ENCODE peak calls at places on chromosomes 11 and 22, in seven cellular contexts. E, R, X, Q, B, U and J are unnamed samples.

GRCh38 chr22:20523118-20523983 is 15.9 kb downstream of the MED15 start:
- DNase-seq in R (peak), X (no peak), Q (peak), E (peak), B (no peak), U (no peak), J (no peak)

GRCh38 chr11:32897103-32897502 is 4.5 kb downstream of the QSER1 start:
- DNase-seq in R (no peak), E (no peak), X (no peak), Q (no peak), B (no peak), U (no peak), J (no peak)

GRCh38 chr11:7869467-7869866 is 61.6 kb downstream of the OR10A6 start:
- DNase-seq in E (no peak), Q (no peak), X (no peak), U (no peak), R (no peak), B (no peak), J (no peak)

GRCh38 chr11:77411238-77411637 is 62.7 kb downstream of the PAK1 start:
- DNase-seq in X (no peak), Q (peak), B (no peak), E (peak), R (peak), U (peak), J (no peak)

GRCh38 chr11:27058456-27058855 is 17.8 kb downstream of the BBOX1 start:
- DNase-seq in B (no peak), X (no peak), Q (no peak), U (no peak), R (peak), E (no peak), J (no peak)

GRCh38 chr11:77175021-77175842 is 47.2 kb downstream of the MYO7A start:
- DNase-seq in U (no peak), E (no peak), B (no peak), X (no peak), R (no peak), Q (no peak), J (no peak)

GRCh38 chr11:625636-626319 is 1.0 kb upstream of the CDHR5 start:
- DNase-seq in B (no peak), X (no peak), E (no peak), R (no peak), U (no peak), Q (no peak), J (no peak)

GRCh38 chr11:122007611-122008071 is 108.4 kb downstream of the BLID start:
- DNase-seq in U (no peak), X (no peak), R (no peak), Q (no peak), E (no peak), B (no peak), J (no peak)

GRCh38 chr22:27896251-27896650 is 22.8 kb downstream of the PITPNB start:
- DNase-seq in X (no peak), E (no peak), B (no peak), U (no peak), R (no peak), Q (no peak), J (no peak)

GRCh38 chr11:14422814-14423182 is 63.8 kb upstream of the RRAS2 start:
- DNase-seq in B (no peak), U (no peak), R (peak), X (no peak), Q (peak), E (no peak), J (no peak)

GRCh38 chr11:126487711-126488110 is 132.2 kb downstream of the ST3GAL4 start:
- DNase-seq in R (no peak), U (no peak), B (no peak), X (no peak), E (no peak), Q (no peak), J (no peak)

GRCh38 chr11:69216609-69217008 is 60.9 kb downstream of the SMIM38 start:
- DNase-seq in R (peak), Q (no peak), B (no peak), X (peak), U (no peak), E (no peak), J (no peak)

GRCh38 chr11:99015634-99016454 is 4.9 kb upstream of the CNTN5 start:
- DNase-seq in X (no peak), B (no peak), Q (peak), R (peak), U (peak), E (peak), J (no peak)

GRCh38 chr22:49634006-49634772 is 193.5 kb downstream of the BRD1 start:
- DNase-seq in R (no peak), B (no peak), E (no peak), X (no peak), U (no peak), Q (no peak), J (no peak)

GRCh38 chr11:64372802-64373597 is 14.0 kb downstream of the RPS6KA4 start:
- DNase-seq in X (peak), R (peak), E (no peak), B (no peak), U (no peak), Q (peak), J (peak)

GRCh38 chr11:29352273-29352672 is 664.6 kb downstream of the KCNA4 start:
- DNase-seq in R (no peak), B (no peak), Q (peak), E (no peak), X (peak), U (no peak), J (no peak)

GRCh38 chr11:4006946-4007680 is 87.5 kb upstream of the RRM1 start:
- DNase-seq in E (no peak), Q (no peak), X (no peak), U (no peak), B (no peak), R (no peak), J (no peak)

GRCh38 chr11:68353118-68353517 is 40.7 kb downstream of the LRP5 start:
- DNase-seq in E (no peak), X (no peak), Q (no peak), B (no peak), U (no peak), R (no peak), J (no peak)

GRCh38 chr11:134040386-134041297 is 28.2 kb upstream of the JAM3 start:
- DNase-seq in R (peak), E (peak), U (no peak), Q (no peak), X (no peak), B (no peak), J (peak)

GRCh38 chr11:3341298-3341697 is 37.6 kb downstream of the ZNF195 start:
- DNase-seq in U (peak), R (peak), B (no peak), X (peak), E (peak), Q (peak), J (peak)

GRCh38 chr11:8219257-8220021 is 44.2 kb downstream of the LMO1 start:
- DNase-seq in E (peak), R (peak), Q (peak), X (peak), B (no peak), U (peak), J (no peak)

GRCh38 chr11:124867700-124868099 is 2.5 kb downstream of the ROBO3 start:
- DNase-seq in E (peak), U (peak), B (no peak), Q (peak), R (peak), X (peak), J (no peak)

GRCh38 chr11:34587282-34587677 is 33.6 kb upstream of the EHF start:
- DNase-seq in Q (no peak), B (no peak), U (no peak), E (no peak), X (no peak), R (no peak), J (no peak)

GRCh38 chr11:41720761-41721160 is 261.3 kb upstream of the LRRC4C start:
- DNase-seq in E (no peak), U (no peak), X (no peak), R (no peak), B (no peak), Q (peak), J (no peak)

GRCh38 chr22:23574877-23575276 is 5.2 kb downstream of the IGLL1 start:
- DNase-seq in B (no peak), Q (no peak), R (no peak), X (no peak), U (no peak), E (no peak), J (no peak)

GRCh38 chr22:31681625-31682345 is 19.8 kb upstream of the PISD start:
- DNase-seq in R (peak), E (peak), B (no peak), U (no peak), Q (no peak), X (no peak), J (no peak)

GRCh38 chr11:85170184-85170583 is 457.0 kb downstream of the DLG2 start:
- DNase-seq in R (peak), Q (peak), E (peak), B (no peak), X (no peak), U (peak), J (no peak)

GRCh38 chr11:106889718-106890117 is 128.6 kb downstream of the GUCY1A2 start:
- DNase-seq in Q (no peak), R (no peak), E (no peak), U (no peak), B (no peak), X (no peak), J (no peak)

GRCh38 chr11:126538071-126538470 is 182.6 kb downstream of the ST3GAL4 start:
- DNase-seq in R (no peak), Q (no peak), X (no peak), B (no peak), E (no peak), U (no peak), J (no peak)

GRCh38 chr11:49202287-49202976 is 6.0 kb downstream of the FOLH1 start:
- DNase-seq in Q (no peak), B (no peak), R (no peak), E (no peak), U (no peak), X (no peak), J (no peak)

GRCh38 chr11:93519179-93519578 is 24.0 kb downstream of the SMCO4 start:
- DNase-seq in Q (no peak), X (no peak), U (no peak), R (no peak), E (no peak), B (no peak), J (no peak)

GRCh38 chr11:100247701-100248100 is 439.4 kb upstream of the ARHGAP42 start:
- DNase-seq in B (no peak), E (no peak), R (no peak), Q (no peak), X (no peak), U (no peak), J (no peak)

GRCh38 chr11:1310772-1311468 is 1.5 kb upstream of the TOLLIP start:
- DNase-seq in X (no peak), E (no peak), R (no peak), Q (no peak), U (no peak), B (no peak), J (no peak)

GRCh38 chr11:107799245-107799859 is 59.2 kb downstream of the SLC35F2 start:
- DNase-seq in E (peak), B (peak), X (peak), Q (peak), R (peak), U (peak), J (peak)

GRCh38 chr22:42217019-42217751 is 53.3 kb downstream of the TCF20 start:
- DNase-seq in U (no peak), Q (no peak), B (no peak), X (no peak), R (no peak), E (no peak), J (no peak)

GRCh38 chr11:15157181-15157580 is 42.5 kb downstream of the INSC start:
- DNase-seq in Q (no peak), R (peak), X (no peak), B (no peak), E (peak), U (peak), J (no peak)

GRCh38 chr11:113729456-113729855 is 23.3 kb upstream of the TMPRSS5 start:
- DNase-seq in E (no peak), R (peak), X (no peak), B (no peak), U (no peak), Q (peak), J (no peak)

GRCh38 chr11:130874955-130875531 is 41.2 kb downstream of the SNX19 start:
- DNase-seq in R (peak), B (no peak), U (no peak), Q (no peak), X (no peak), E (no peak), J (peak)

GRCh38 chr11:2180347-2180746 is 8.7 kb upstream of the TH start:
- DNase-seq in U (no peak), X (no peak), B (no peak), E (no peak), R (no peak), Q (no peak), J (no peak)

DNA sequence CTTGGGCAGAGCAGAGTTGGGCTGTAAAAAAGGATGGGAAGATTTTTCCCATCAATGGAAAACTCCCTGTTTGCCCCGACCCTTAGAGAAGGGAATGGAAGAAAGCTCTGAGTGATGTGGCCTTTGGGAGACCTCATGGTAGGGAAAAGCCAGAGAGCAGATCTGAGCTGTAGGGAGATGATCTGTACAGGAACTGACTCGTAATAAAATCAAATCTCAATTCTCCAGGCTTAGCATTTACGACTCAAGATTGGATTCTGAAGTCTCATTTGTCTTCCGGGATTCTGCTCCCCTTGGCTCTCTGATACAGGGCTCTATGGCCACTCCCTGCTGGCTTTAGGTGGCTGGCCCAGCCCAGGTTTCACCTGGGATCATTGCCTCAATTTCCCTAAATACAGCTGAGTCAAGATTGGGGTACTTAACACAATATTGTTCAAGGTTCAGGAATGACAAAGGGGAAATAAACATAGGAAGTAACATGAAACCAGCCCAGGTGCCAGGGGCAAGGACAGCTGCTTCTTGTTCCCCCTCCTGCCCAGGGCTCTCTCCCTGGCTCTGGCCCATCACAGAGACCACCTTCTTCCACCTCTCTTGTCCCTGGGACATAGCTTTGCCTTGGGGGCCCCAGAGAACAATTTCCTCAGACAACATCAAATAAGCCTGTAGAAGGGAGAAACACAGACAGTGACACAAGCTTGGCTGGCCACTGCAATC is 38.4 kb upstream of the THY1 start:
- DNase-seq in Q (no peak), B (no peak), X (no peak), R (peak), U (no peak), E (no peak), J (no peak)
- H3K27ac ChIP-seq in Q (no peak), B (no peak), X (no peak), R (peak), U (no peak), E (peak), J (no peak)

GRCh38 chr22:32879550-32879949 is 78.0 kb downstream of the TIMP3 start:
- DNase-seq in Q (no peak), B (no peak), E (no peak), R (no peak), U (no peak), X (no peak), J (no peak)

GRCh38 chr22:32880531-32880905 is 79.0 kb downstream of the TIMP3 start:
- DNase-seq in R (no peak), E (no peak), X (no peak), U (no peak), B (no peak), Q (no peak), J (no peak)

GRCh38 chr22:32883131-32883530 is 81.6 kb downstream of the TIMP3 start:
- DNase-seq in B (no peak), X (no peak), E (no peak), Q (no peak), U (no peak), R (no peak), J (no peak)

GRCh38 chr22:32880061-32880460 is 78.6 kb downstream of the TIMP3 start:
- DNase-seq in U (no peak), B (no peak), Q (no peak), R (peak), E (no peak), X (no peak), J (no peak)

GRCh38 chr22:32880906-32881596 is 79.5 kb downstream of the TIMP3 start:
- DNase-seq in B (peak), R (no peak), E (peak), U (no peak), X (no peak), Q (peak), J (no peak)
- H3K27ac ChIP-seq in B (peak), R (no peak), E (no peak), U (no peak), X (no peak), Q (peak), J (no peak)

GRCh38 chr11:79006854-79007253 is 432.2 kb upstream of the NARS2 start:
- DNase-seq in B (no peak), Q (no peak), E (no peak), R (no peak), X (no peak), U (no peak), J (no peak)
- H3K27ac ChIP-seq in B (no peak), Q (no peak), E (no peak), R (no peak), X (no peak), U (no peak), J (no peak)

DNA sequence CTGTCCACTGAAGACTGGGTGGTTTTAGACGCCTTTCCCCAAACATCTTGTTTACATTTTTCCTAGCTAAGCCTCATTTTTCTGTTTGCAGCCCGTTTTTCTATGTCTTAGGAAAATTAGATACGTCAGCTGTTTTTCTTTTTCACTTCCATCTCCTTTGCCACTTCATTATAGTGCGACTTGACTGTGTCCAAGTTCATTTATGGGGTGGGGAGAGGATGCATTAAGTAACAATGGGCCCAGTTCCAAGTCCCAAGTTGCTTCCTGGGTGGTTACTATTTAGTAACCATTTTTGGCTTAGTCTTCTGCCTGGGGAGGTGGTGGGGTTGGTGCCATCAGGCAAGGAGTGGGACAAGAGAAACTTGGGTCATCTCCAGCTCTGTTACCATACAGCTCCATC is 83.0 kb downstream of the TRAF6 start:
- DNase-seq in R (peak), E (no peak), B (no peak), Q (no peak), X (no peak), U (no peak), J (no peak)
- H3K27ac ChIP-seq in R (no peak), E (no peak), B (peak), Q (no peak), X (no peak), U (no peak), J (no peak)

DNA sequence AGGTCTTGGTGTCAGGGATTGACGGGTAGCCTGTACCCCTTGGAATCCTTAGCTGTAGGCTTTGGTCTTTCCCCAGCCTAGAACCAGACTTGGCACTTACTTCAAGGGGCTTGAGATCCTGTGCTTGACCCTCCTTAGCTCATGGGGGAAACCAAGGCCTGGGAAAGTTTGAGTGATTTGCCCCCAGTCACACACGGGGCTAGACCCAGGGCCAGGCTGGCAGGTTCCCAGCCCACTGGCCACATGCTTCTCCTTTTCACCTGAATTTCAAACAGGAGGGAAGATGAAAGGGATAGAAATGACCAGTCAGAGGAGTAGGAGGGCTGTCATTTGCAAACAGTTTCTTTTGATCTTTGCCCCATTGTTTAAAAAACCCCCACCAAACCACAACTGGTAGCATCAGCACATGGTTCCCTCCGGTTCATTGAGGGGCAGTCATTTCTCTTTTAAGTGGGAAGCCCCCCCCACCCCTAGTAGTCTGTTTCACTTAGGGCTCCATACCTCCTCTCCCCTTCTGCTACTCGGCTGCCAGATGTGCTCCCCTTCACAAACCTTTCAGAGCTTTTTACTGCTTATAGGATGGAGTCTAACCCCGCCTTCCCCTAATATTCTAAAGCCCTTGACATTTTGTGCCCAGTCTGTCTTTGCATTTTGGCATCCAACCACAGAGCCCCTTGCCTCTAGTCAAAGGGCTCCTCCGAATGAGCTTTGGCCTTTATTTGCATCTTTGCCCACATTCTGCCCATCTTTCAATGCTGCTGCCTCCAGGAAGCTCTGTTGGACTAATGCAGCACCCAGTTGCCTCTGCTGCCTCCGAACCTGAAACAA is 37.6 kb downstream of the ZNRF3 start:
- DNase-seq in R (no peak), E (no peak), X (no peak), Q (no peak), B (no peak), U (no peak), J (no peak)
- H3K27ac ChIP-seq in R (no peak), E (no peak), X (no peak), Q (no peak), B (no peak), U (no peak), J (peak)

DNA sequence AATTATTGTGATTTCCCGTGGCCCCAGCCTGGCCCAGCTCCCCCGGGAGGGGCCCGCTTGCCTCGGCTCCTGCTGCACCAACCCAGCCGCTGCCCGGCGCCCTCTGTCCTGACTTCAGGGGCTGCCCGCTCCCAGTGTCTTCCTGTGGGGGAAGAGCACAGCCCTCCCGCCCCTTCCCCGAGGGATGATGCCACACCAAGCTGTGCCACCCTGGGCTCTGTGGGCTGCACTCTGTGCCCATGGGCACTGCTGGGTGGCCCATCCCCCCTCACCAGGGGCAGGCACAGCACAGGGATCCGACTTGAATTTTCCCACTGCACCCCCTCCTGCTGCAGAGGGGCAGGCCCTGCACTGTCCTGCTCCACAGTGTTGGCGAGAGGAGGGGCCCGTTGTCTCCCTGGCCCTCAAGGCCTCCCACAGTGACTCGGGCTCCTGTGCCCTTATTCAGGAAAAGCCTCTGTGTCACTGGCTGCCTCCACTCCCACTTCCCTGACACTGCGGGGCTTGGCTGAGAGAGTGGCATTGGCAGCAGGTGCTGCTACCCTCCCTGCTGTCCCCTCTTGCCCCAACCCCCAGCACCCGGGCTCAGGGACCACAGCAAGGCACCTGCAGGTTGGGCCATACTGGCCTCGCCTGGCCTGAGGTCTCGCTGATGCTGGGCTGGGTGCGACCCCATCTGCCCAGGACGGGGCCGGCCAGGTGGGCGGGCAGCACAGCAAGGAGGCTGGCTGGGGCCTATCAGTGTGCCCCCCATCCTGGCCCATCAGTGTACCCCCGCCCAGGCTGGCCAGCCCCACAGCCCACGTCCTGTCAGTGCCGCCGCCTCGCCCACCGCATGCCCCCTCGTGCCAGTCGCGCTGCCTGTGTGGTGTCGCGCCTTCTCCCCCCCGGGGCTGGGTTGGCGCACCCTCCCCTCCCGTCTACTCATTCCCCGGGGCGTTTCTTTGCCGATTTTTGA is 3.3 kb upstream of the ANKRD13D start:
- DNase-seq in R (no peak), X (no peak), U (no peak), Q (no peak), B (no peak), E (no peak), J (no peak)
- H3K27ac ChIP-seq in R (no peak), X (no peak), U (peak), Q (no peak), B (peak), E (no peak), J (peak)